ENCODE peak calls at places on chromosomes 4 and X, in five cellular contexts. One of them, this sample, is unnamed.

GRCh38 chr4:5256416-5256815 is 205.1 kb downstream of the STK32B start:
- DNase-seq in IMR-90: no peak
- DNase-seq in AG04450: no peak
- DNase-seq in right atrium auricular region: no peak
- DNase-seq in GM12865: no peak
- DNase-seq in this sample: no peak

GRCh38 chr4:183989931-183990330 is 84.8 kb downstream of the STOX2 start:
- DNase-seq in IMR-90: peak
- DNase-seq in AG04450: no peak
- DNase-seq in right atrium auricular region: no peak
- DNase-seq in GM12865: no peak
- DNase-seq in this sample: no peak

GRCh38 chr4:62899607-62900364 is 1509.5 kb downstream of the TECRL start:
- DNase-seq in IMR-90: no peak
- DNase-seq in AG04450: no peak
- DNase-seq in right atrium auricular region: no peak
- DNase-seq in GM12865: no peak
- DNase-seq in this sample: no peak

GRCh38 chr4:22551550-22551949 is 35.7 kb upstream of the ADGRA3 start:
- DNase-seq in IMR-90: no peak
- DNase-seq in AG04450: no peak
- DNase-seq in right atrium auricular region: no peak
- DNase-seq in GM12865: no peak
- DNase-seq in this sample: no peak

GRCh38 chr4:85756938-85757337 is 282.0 kb downstream of the ARHGAP24 start:
- DNase-seq in IMR-90: peak
- DNase-seq in AG04450: no peak
- DNase-seq in right atrium auricular region: no peak
- DNase-seq in GM12865: peak
- DNase-seq in this sample: peak

GRCh38 chr4:111434581-111434980 is 710.7 kb upstream of the FAM241A start:
- DNase-seq in IMR-90: no peak
- DNase-seq in AG04450: no peak
- DNase-seq in right atrium auricular region: no peak
- DNase-seq in GM12865: no peak
- DNase-seq in this sample: peak

GRCh38 chr4:103204114-103204513 is 6.0 kb upstream of the CENPE start:
- DNase-seq in IMR-90: no peak
- DNase-seq in AG04450: no peak
- DNase-seq in right atrium auricular region: no peak
- DNase-seq in GM12865: no peak
- DNase-seq in this sample: peak

GRCh38 chr4:92969650-92970370 is 666.0 kb downstream of the GRID2 start:
- DNase-seq in IMR-90: peak
- DNase-seq in AG04450: peak
- DNase-seq in right atrium auricular region: no peak
- DNase-seq in GM12865: no peak
- DNase-seq in this sample: peak

GRCh38 chrX:41300758-41301437 is 33.1 kb upstream of the DDX3X start:
- DNase-seq in IMR-90: peak
- DNase-seq in AG04450: no peak
- DNase-seq in right atrium auricular region: no peak
- DNase-seq in GM12865: no peak
- DNase-seq in this sample: peak

GRCh38 chr4:166259081-166259480 is 386.0 kb downstream of the TLL1 start:
- DNase-seq in IMR-90: no peak
- DNase-seq in AG04450: no peak
- DNase-seq in right atrium auricular region: no peak
- DNase-seq in GM12865: no peak
- DNase-seq in this sample: no peak

GRCh38 chr4:129358571-129358970 is 262.6 kb downstream of the C4orf33 start:
- DNase-seq in IMR-90: peak
- DNase-seq in AG04450: no peak
- DNase-seq in right atrium auricular region: no peak
- DNase-seq in GM12865: no peak
- DNase-seq in this sample: peak

GRCh38 chrX:119870626-119871131 is 854 bp downstream of the RNF113A start:
- DNase-seq in IMR-90: peak
- DNase-seq in AG04450: no peak
- DNase-seq in right atrium auricular region: no peak
- DNase-seq in GM12865: peak
- DNase-seq in this sample: peak

GRCh38 chr4:90002406-90003040 is 107.9 kb downstream of the MMRN1 start:
- DNase-seq in IMR-90: no peak
- DNase-seq in AG04450: no peak
- DNase-seq in right atrium auricular region: no peak
- DNase-seq in GM12865: no peak
- DNase-seq in this sample: no peak

GRCh38 chr4:181301735-181302380 is 941.3 kb upstream of the TENM3 start:
- DNase-seq in IMR-90: peak
- DNase-seq in AG04450: peak
- DNase-seq in right atrium auricular region: no peak
- DNase-seq in GM12865: peak
- DNase-seq in this sample: peak

GRCh38 chrX:100994352-100995281 is 25.1 kb downstream of the ARL13A start:
- DNase-seq in IMR-90: peak
- DNase-seq in AG04450: no peak
- DNase-seq in right atrium auricular region: no peak
- DNase-seq in GM12865: peak
- DNase-seq in this sample: peak

GRCh38 chr4:1674682-1675081 is 9.4 kb downstream of the FAM53A start:
- DNase-seq in IMR-90: peak
- DNase-seq in AG04450: no peak
- DNase-seq in right atrium auricular region: no peak
- DNase-seq in GM12865: no peak
- DNase-seq in this sample: no peak

GRCh38 chrX:34918091-34918736 is 24.4 kb upstream of the FAM47B start:
- DNase-seq in IMR-90: peak
- DNase-seq in AG04450: peak
- DNase-seq in right atrium auricular region: no peak
- DNase-seq in GM12865: no peak
- DNase-seq in this sample: peak

GRCh38 chr4:2044542-2045517 is 14.3 kb upstream of the NAT8L start:
- DNase-seq in IMR-90: no peak
- DNase-seq in AG04450: no peak
- DNase-seq in right atrium auricular region: no peak
- DNase-seq in GM12865: no peak
- DNase-seq in this sample: no peak

GRCh38 chr4:47668810-47669408 is 169.0 kb downstream of the CORIN start:
- DNase-seq in IMR-90: peak
- DNase-seq in AG04450: peak
- DNase-seq in right atrium auricular region: no peak
- DNase-seq in GM12865: peak
- DNase-seq in this sample: peak

GRCh38 chr4:40731792-40732245 is 17.9 kb upstream of the NSUN7 start:
- DNase-seq in IMR-90: no peak
- DNase-seq in AG04450: no peak
- DNase-seq in right atrium auricular region: no peak
- DNase-seq in GM12865: peak
- DNase-seq in this sample: no peak

GRCh38 chrX:69493193-69493592 is 10.9 kb upstream of the NALF2 start:
- DNase-seq in IMR-90: no peak
- DNase-seq in AG04450: no peak
- DNase-seq in right atrium auricular region: no peak
- DNase-seq in GM12865: peak
- DNase-seq in this sample: peak

GRCh38 chrX:8879750-8880149 is 78.6 kb upstream of the FAM9A start:
- DNase-seq in IMR-90: peak
- DNase-seq in AG04450: no peak
- DNase-seq in right atrium auricular region: no peak
- DNase-seq in GM12865: peak
- DNase-seq in this sample: peak

GRCh38 chr4:71711985-71712348 is 71.9 kb downstream of the GC start:
- DNase-seq in IMR-90: no peak
- DNase-seq in AG04450: no peak
- DNase-seq in right atrium auricular region: no peak
- DNase-seq in GM12865: no peak
- DNase-seq in this sample: peak

GRCh38 chr4:167868163-167868562 is 224.2 kb upstream of the ANXA10 start:
- DNase-seq in IMR-90: peak
- DNase-seq in AG04450: no peak
- DNase-seq in right atrium auricular region: no peak
- DNase-seq in GM12865: no peak
- DNase-seq in this sample: peak

GRCh38 chrX:107626481-107626880 is 1.8 kb upstream of the PRPS1 start:
- DNase-seq in IMR-90: no peak
- DNase-seq in AG04450: no peak
- DNase-seq in right atrium auricular region: peak
- DNase-seq in GM12865: no peak
- DNase-seq in this sample: no peak

GRCh38 chrX:2609431-2610238 is 81.5 kb upstream of the CD99 start:
- DNase-seq in IMR-90: peak
- DNase-seq in AG04450: no peak
- DNase-seq in right atrium auricular region: no peak
- DNase-seq in GM12865: no peak
- DNase-seq in this sample: peak

GRCh38 chrX:108216405-108216804 is 124.8 kb downstream of the ATG4A start:
- DNase-seq in IMR-90: no peak
- DNase-seq in AG04450: no peak
- DNase-seq in right atrium auricular region: no peak
- DNase-seq in GM12865: no peak
- DNase-seq in this sample: no peak

GRCh38 chr4:104424368-104424921 is 70.2 kb downstream of the CXXC4 start:
- DNase-seq in IMR-90: no peak
- DNase-seq in AG04450: no peak
- DNase-seq in right atrium auricular region: no peak
- DNase-seq in GM12865: no peak
- DNase-seq in this sample: no peak

GRCh38 chr4:20813698-20814097 is 113.4 kb downstream of the PACRGL start:
- DNase-seq in IMR-90: no peak
- DNase-seq in AG04450: no peak
- DNase-seq in right atrium auricular region: no peak
- DNase-seq in GM12865: no peak
- DNase-seq in this sample: no peak

GRCh38 chr4:16707874-16708273 is 190.6 kb downstream of the LDB2 start:
- DNase-seq in IMR-90: peak
- DNase-seq in AG04450: no peak
- DNase-seq in right atrium auricular region: no peak
- DNase-seq in GM12865: no peak
- DNase-seq in this sample: no peak

GRCh38 chr4:75823812-75824211 is 78.4 kb downstream of the PPEF2 start:
- DNase-seq in IMR-90: no peak
- DNase-seq in AG04450: no peak
- DNase-seq in right atrium auricular region: no peak
- DNase-seq in GM12865: no peak
- DNase-seq in this sample: no peak

GRCh38 chr4:153245775-153246174 is 41.5 kb downstream of the TRIM2 start:
- DNase-seq in IMR-90: no peak
- DNase-seq in AG04450: no peak
- DNase-seq in right atrium auricular region: no peak
- DNase-seq in GM12865: no peak
- DNase-seq in this sample: no peak

GRCh38 chr4:156968479-156968984 is 3.1 kb downstream of the PDGFC start:
- DNase-seq in IMR-90: peak
- DNase-seq in AG04450: no peak
- DNase-seq in right atrium auricular region: peak
- DNase-seq in GM12865: peak
- DNase-seq in this sample: peak

GRCh38 chr4:13399257-13399656 is 84.9 kb downstream of the RAB28 start:
- DNase-seq in IMR-90: peak
- DNase-seq in AG04450: no peak
- DNase-seq in right atrium auricular region: no peak
- DNase-seq in GM12865: no peak
- DNase-seq in this sample: peak

GRCh38 chr4:182698212-182698611 is 219.0 kb downstream of the DCTD start:
- DNase-seq in IMR-90: peak
- DNase-seq in AG04450: no peak
- DNase-seq in right atrium auricular region: no peak
- DNase-seq in GM12865: no peak
- DNase-seq in this sample: no peak

GRCh38 chr4:120008957-120009356 is 57.7 kb downstream of the MAD2L1 start:
- DNase-seq in IMR-90: no peak
- DNase-seq in AG04450: no peak
- DNase-seq in right atrium auricular region: no peak
- DNase-seq in GM12865: no peak
- DNase-seq in this sample: no peak

GRCh38 chr4:25970691-25971427 is 56.8 kb downstream of the SMIM20 start:
- DNase-seq in IMR-90: no peak
- DNase-seq in AG04450: no peak
- DNase-seq in right atrium auricular region: no peak
- DNase-seq in GM12865: no peak
- DNase-seq in this sample: no peak

GRCh38 chrX:3380603-3381002 is 34.2 kb upstream of the MXRA5 start:
- DNase-seq in IMR-90: no peak
- DNase-seq in AG04450: no peak
- DNase-seq in right atrium auricular region: no peak
- DNase-seq in GM12865: no peak
- DNase-seq in this sample: no peak

GRCh38 chr4:94451669-94452475 is at the start of gene PDLIM5:
- DNase-seq in IMR-90: peak
- DNase-seq in AG04450: peak
- DNase-seq in right atrium auricular region: peak
- DNase-seq in GM12865: peak
- DNase-seq in this sample: peak
- TF ChIP-seq CTCF in IMR-90: no peak
- TF ChIP-seq CTCF in AG04450: no peak
- TF ChIP-seq CTCF in right atrium auricular region: no peak
- TF ChIP-seq CTCF in GM12865: no peak
- TF ChIP-seq CTCF in this sample: no peak

GRCh38 chr4:38387348-38387747 is 276.7 kb upstream of the KLF3 start:
- DNase-seq in IMR-90: peak
- DNase-seq in AG04450: no peak
- DNase-seq in right atrium auricular region: peak
- DNase-seq in GM12865: no peak
- DNase-seq in this sample: peak
- H3K4me3 ChIP-seq in IMR-90: no peak
- H3K4me3 ChIP-seq in AG04450: no peak
- H3K4me3 ChIP-seq in right atrium auricular region: no peak
- H3K4me3 ChIP-seq in GM12865: no peak
- H3K4me3 ChIP-seq in this sample: no peak

GRCh38 chrX:154729439-154729838 is 21.4 kb downstream of the GAB3 start:
- DNase-seq in IMR-90: no peak
- DNase-seq in AG04450: no peak
- DNase-seq in right atrium auricular region: no peak
- DNase-seq in GM12865: no peak
- DNase-seq in this sample: no peak
- TF ChIP-seq CTCF in IMR-90: no peak
- TF ChIP-seq CTCF in AG04450: no peak
- TF ChIP-seq CTCF in right atrium auricular region: no peak
- TF ChIP-seq CTCF in GM12865: no peak
- TF ChIP-seq CTCF in this sample: no peak

GRCh38 chr4:121712783-121713182 is 16.0 kb upstream of the ANXA5 start:
- DNase-seq in IMR-90: no peak
- DNase-seq in AG04450: no peak
- DNase-seq in right atrium auricular region: no peak
- DNase-seq in GM12865: no peak
- DNase-seq in this sample: no peak

GRCh38 chr4:121714548-121714947 is 17.8 kb upstream of the ANXA5 start:
- DNase-seq in IMR-90: no peak
- DNase-seq in AG04450: no peak
- DNase-seq in right atrium auricular region: no peak
- DNase-seq in GM12865: no peak
- DNase-seq in this sample: no peak

GRCh38 chr4:121711263-121712000 is 14.7 kb upstream of the ANXA5 start:
- DNase-seq in IMR-90: peak
- DNase-seq in AG04450: peak
- DNase-seq in right atrium auricular region: peak
- DNase-seq in GM12865: peak
- DNase-seq in this sample: peak

GRCh38 chr4:121709766-121710405 is 13.1 kb upstream of the ANXA5 start:
- DNase-seq in IMR-90: no peak
- DNase-seq in AG04450: no peak
- DNase-seq in right atrium auricular region: no peak
- DNase-seq in GM12865: no peak
- DNase-seq in this sample: no peak

GRCh38 chr4:121712001-121712655 is 15.3 kb upstream of the ANXA5 start:
- DNase-seq in IMR-90: no peak
- DNase-seq in AG04450: no peak
- DNase-seq in right atrium auricular region: no peak
- DNase-seq in GM12865: no peak
- DNase-seq in this sample: peak
- H3K4me3 ChIP-seq in IMR-90: no peak
- H3K4me3 ChIP-seq in AG04450: peak
- H3K4me3 ChIP-seq in right atrium auricular region: no peak
- H3K4me3 ChIP-seq in GM12865: no peak
- H3K4me3 ChIP-seq in this sample: no peak